ENCODE peak calls at places on chromosomes 6 and 20, in ten cellular contexts. G is CD4-positive, CD25-positive, alpha-beta regulatory T cell; R is left lung; Z is thoracic aorta; K is left ventricle myocardium inferior; N is H1; A is Peyer's patch; Q is breast epithelium; X is ascending aorta; I is fibroblast of lung. P is an unnamed sample.
A peak's percentile ranks its signal among the peaks of the same experiment; 100 is the strongest.

GRCh38 chr6:157265630-157266029 is 57.7 kb downstream of the TMEM242 start:
- DNase-seq in G (no peak), R (no peak), Z (no peak), K (no peak), N (no peak), A (peak; percentile 30), Q (no peak), X (no peak), I (no peak), P (no peak)

GRCh38 chr20:47125553-47126373 is 230.7 kb downstream of the ZMYND8 start:
- DNase-seq in G (no peak), R (no peak), Z (no peak), K (peak; percentile 18), N (no peak), A (no peak), Q (no peak), X (no peak), I (peak; percentile 46), P (no peak)

GRCh38 chr20:51487076-51487475 is 55.4 kb downstream of the NFATC2 start:
- DNase-seq in G (no peak), R (no peak), Z (no peak), K (no peak), N (no peak), A (no peak), Q (no peak), X (no peak), I (no peak), P (no peak)

GRCh38 chr6:112153926-112154621 is 66.7 kb downstream of the FAM229B start:
- DNase-seq in G (no peak), R (no peak), Z (no peak), K (no peak), N (no peak), A (no peak), Q (no peak), X (no peak), I (peak; percentile 62), P (no peak)

GRCh38 chr6:28167068-28167467 is 25.4 kb downstream of the ZKSCAN8 start:
- DNase-seq in G (no peak), R (no peak), Z (no peak), K (no peak), N (no peak), A (no peak), Q (no peak), X (no peak), I (peak; percentile 3), P (no peak)

GRCh38 chr6:11282875-11283274 is 50.4 kb upstream of the NEDD9 start:
- DNase-seq in G (no peak), R (no peak), Z (no peak), K (no peak), N (no peak), A (no peak), Q (no peak), X (no peak), I (no peak), P (peak; percentile 56)

GRCh38 chr6:111625099-111625416 is 19.4 kb upstream of the TRAF3IP2 start:
- DNase-seq in G (no peak), R (no peak), Z (no peak), K (no peak), N (no peak), A (no peak), Q (no peak), X (no peak), I (no peak), P (no peak)

GRCh38 chr6:157224178-157224956 is 99.0 kb downstream of the TMEM242 start:
- DNase-seq in G (no peak), R (no peak), Z (no peak), K (no peak), N (no peak), A (peak; percentile 77), Q (peak; percentile 27), X (no peak), I (no peak), P (no peak)

GRCh38 chr6:158662607-158663464 is 13.0 kb downstream of the SYTL3 start:
- DNase-seq in G (no peak), R (no peak), Z (no peak), K (no peak), N (no peak), A (no peak), Q (no peak), X (no peak), I (peak; percentile 77), P (no peak)

GRCh38 chr20:17680836-17681740 is 954 bp downstream of the RRBP1 start:
- DNase-seq in G (peak; percentile 73), R (peak; percentile 86), Z (peak; percentile 46), K (peak; percentile 86), N (no peak), A (peak; percentile 88), Q (peak; percentile 83), X (no peak), I (peak; percentile 76), P (peak; percentile 92)

GRCh38 chr6:107536183-107536582 is 46.3 kb downstream of the SOBP start:
- DNase-seq in G (no peak), R (no peak), Z (no peak), K (no peak), N (no peak), A (no peak), Q (no peak), X (no peak), I (no peak), P (no peak)

GRCh38 chr6:107533415-107534059 is 43.6 kb downstream of the SOBP start:
- DNase-seq in G (no peak), R (no peak), Z (no peak), K (no peak), N (no peak), A (no peak), Q (no peak), X (no peak), I (no peak), P (no peak)

GRCh38 chr6:107534762-107535161 is 44.8 kb downstream of the SOBP start:
- DNase-seq in G (no peak), R (no peak), Z (no peak), K (no peak), N (no peak), A (no peak), Q (no peak), X (no peak), I (no peak), P (no peak)

GRCh38 chr6:107537559-107537958 is 47.6 kb downstream of the SOBP start:
- DNase-seq in G (no peak), R (no peak), Z (no peak), K (no peak), N (no peak), A (no peak), Q (no peak), X (no peak), I (no peak), P (no peak)

DNA sequence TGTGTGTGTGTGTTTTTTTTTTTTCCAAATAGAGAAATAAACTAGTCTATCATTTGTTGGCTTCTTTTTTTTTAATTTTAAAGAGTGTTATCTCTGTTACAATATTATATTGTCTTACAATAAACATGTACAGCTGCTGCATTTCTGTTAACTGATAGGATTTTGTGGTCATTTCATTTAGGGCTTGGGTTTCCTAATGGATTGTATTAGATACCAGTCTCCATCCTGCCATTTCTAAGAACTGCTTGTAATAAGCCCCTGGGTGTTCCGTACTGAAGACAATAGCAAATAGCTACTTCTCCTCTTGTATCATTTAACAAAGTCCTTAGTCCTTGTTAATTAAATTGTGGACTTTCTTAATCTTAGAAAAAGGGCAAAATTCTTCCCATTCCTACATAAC is 45.7 kb downstream of the SOBP start:
- DNase-seq in G (no peak), R (no peak), Z (no peak), K (no peak), N (no peak), A (no peak), Q (no peak), X (no peak), I (no peak), P (no peak)
- H3K4me3 ChIP-seq in G (no peak overlapping the region), R (no peak overlapping the region), Z (no peak overlapping the region), K (no peak overlapping the region), N (no peak overlapping the region), A (no peak overlapping the region), Q (no peak overlapping the region), X (no peak overlapping the region), I (no peak overlapping the region), P (no peak overlapping the region)

DNA sequence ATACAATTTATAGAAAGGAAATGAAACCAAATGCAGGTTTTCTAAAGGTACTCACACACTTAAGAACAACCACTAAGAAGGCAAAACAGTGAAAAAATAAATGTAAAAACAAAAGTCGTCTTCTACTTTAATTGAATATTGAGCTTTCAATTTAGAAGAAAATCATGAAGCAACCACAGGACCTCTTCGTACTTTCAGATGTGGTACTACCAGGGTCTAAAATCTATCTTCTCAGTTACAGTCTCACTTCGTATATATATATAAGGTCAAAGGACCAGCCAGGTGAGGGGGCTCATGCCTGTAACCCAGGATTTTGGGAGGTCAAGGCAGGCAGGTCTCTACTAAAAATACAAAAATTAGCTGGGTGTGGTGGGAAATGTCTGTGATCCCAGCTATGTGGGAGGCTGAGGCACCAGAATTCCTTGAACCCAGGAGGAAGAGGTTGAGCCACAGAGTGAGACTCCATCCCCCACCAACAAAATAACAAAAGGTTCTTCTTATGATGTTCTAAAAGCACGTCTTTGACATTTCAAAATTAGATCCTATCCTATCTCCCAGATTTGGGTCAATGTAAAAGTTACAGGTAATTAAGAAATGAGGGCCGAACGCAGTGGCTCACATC is 12.5 kb downstream of the ROMO1 start:
- DNase-seq in G (no peak), R (no peak), Z (no peak), K (no peak), N (no peak), A (no peak), Q (no peak), X (no peak), I (no peak), P (no peak)
- H3K36me3 ChIP-seq in G (peaks cover 98% of the 10 kb centered on the region), R (peaks cover 100% of the 10 kb centered on the region), Z (peaks cover 49% of the 10 kb centered on the region), K (peaks cover 99% of the 10 kb centered on the region), N (peaks cover 67% of the 10 kb centered on the region), A (no peaks in the 10 kb centered on the region), Q (peaks cover 19% of the 10 kb centered on the region), X (peaks cover 78% of the 10 kb centered on the region), I (peaks cover 24% of the 10 kb centered on the region), P (peaks cover 37% of the 10 kb centered on the region)

GRCh38 chr20:63847374-63848002 is 13.8 kb upstream of the ABHD16B start:
- DNase-seq in G (no peak), R (no peak), Z (no peak), K (no peak), N (no peak), A (no peak), Q (no peak), X (no peak), I (no peak), P (no peak)
- H3K4me1 ChIP-seq in G (peaks cover 21% of the 10 kb centered on the region), R (peaks cover 37% of the 10 kb centered on the region), Z (peaks cover 5% of the 10 kb centered on the region), K (peaks cover 56% of the 10 kb centered on the region), N (peaks cover 27% of the 10 kb centered on the region), A (no peaks in the 10 kb centered on the region), Q (no peaks in the 10 kb centered on the region), X (no peaks in the 10 kb centered on the region), I (peaks cover 10% of the 10 kb centered on the region), P (no peaks in the 10 kb centered on the region)

GRCh38 chr6:150881911-150882481 is 16.5 kb downstream of the MTHFD1L start:
- DNase-seq in G (no peak), R (no peak), Z (peak; percentile 20), K (peak; percentile 57), N (no peak), A (no peak), Q (peak; percentile 57), X (no peak), I (peak; percentile 95), P (no peak)
- H3K4me3 ChIP-seq in G (no peak overlapping the region), R (no peak overlapping the region), Z (no peak overlapping the region), K (no peak overlapping the region), N (no peak overlapping the region), A (no peak overlapping the region), Q (no peak overlapping the region), X (no peak overlapping the region), I (no peak overlapping the region), P (no peak overlapping the region)